ENCODE peak calls at places on chromosomes 2 and 18, in six cellular contexts. S is lower lobe of right lung; R is AG10803; C is CD8-positive, alpha-beta T cell; D is AG04450; J is GM23338. Y is an unnamed sample.
A peak's percentile ranks its signal among the peaks of the same experiment; 100 is the strongest.

GRCh38 chr2:200168641-200169265 is 137.7 kb upstream of the SPATS2L start:
- DNase-seq in D (no peak), R (peak; percentile 55), C (no peak), S (no peak), J (peak; percentile 71), Y (no peak)

GRCh38 chr18:63689064-63689463 is 13.7 kb upstream of the SERPINB11 start:
- DNase-seq in S (no peak), D (no peak), C (no peak), R (no peak), J (no peak), Y (no peak)

GRCh38 chr18:36518839-36519238 is 221.3 kb downstream of the FHOD3 start:
- DNase-seq in D (no peak), S (no peak), C (no peak), R (no peak), J (no peak), Y (no peak)

GRCh38 chr2:120751553-120751952 is 15.9 kb downstream of the GLI2 start:
- DNase-seq in C (no peak), D (no peak), S (no peak), R (peak; percentile 66), J (no peak), Y (no peak)

GRCh38 chr2:156562136-156562535 is 126.0 kb downstream of the GPD2 start:
- DNase-seq in R (no peak), S (no peak), J (no peak), D (no peak), C (no peak), Y (no peak)

GRCh38 chr2:64404002-64404731 is 49.8 kb upstream of the LGALSL start:
- DNase-seq in S (peak; percentile 86), R (peak; percentile 38), D (no peak), J (peak; percentile 92), C (no peak), Y (peak; percentile 89)

GRCh38 chr2:26534098-26534864 is 56.4 kb upstream of the OTOF start:
- DNase-seq in S (no peak), C (no peak), J (no peak), D (no peak), R (no peak), Y (no peak)

GRCh38 chr2:206378835-206379234 is 64.5 kb upstream of the ADAM23 start:
- DNase-seq in D (no peak), J (no peak), S (no peak), R (peak; percentile 17), C (no peak), Y (no peak)

GRCh38 chr2:113050921-113051895 is 1.5 kb downstream of the IL36B start:
- DNase-seq in S (no peak), D (no peak), R (no peak), J (no peak), C (no peak), Y (no peak)

GRCh38 chr2:211867845-211868361 is 670.7 kb downstream of the ERBB4 start:
- DNase-seq in S (no peak), D (no peak), J (no peak), R (no peak), C (no peak), Y (no peak)

GRCh38 chr2:9844036-9844483 is 786 bp downstream of the TAF1B start:
- DNase-seq in R (peak; percentile 55), S (no peak), J (peak; percentile 29), C (no peak), D (no peak), Y (no peak)

GRCh38 chr2:99710720-99711612 is 221.1 kb upstream of the REV1 start:
- DNase-seq in R (peak; percentile 78), C (no peak), J (peak; percentile 14), S (no peak), D (no peak), Y (peak; percentile 94)

GRCh38 chr2:239293450-239294430 is 107.1 kb downstream of the HDAC4 start:
- DNase-seq in D (no peak), S (peak; percentile 41), R (no peak), C (no peak), J (no peak), Y (no peak)

GRCh38 chr2:144237108-144237507 is 282.8 kb downstream of the ZEB2 start:
- DNase-seq in J (no peak), S (no peak), R (no peak), C (no peak), D (no peak), Y (no peak)

GRCh38 chr18:80159713-80160636 is 50.9 kb downstream of the ADNP2 start:
- DNase-seq in S (no peak), C (peak; percentile 18), J (peak; percentile 81), R (no peak), D (no peak), Y (no peak)

GRCh38 chr2:235106874-235107639 is 155.2 kb downstream of the SH3BP4 start:
- DNase-seq in S (no peak), D (peak; percentile 43), C (no peak), J (peak; percentile 84), R (peak; percentile 76), Y (no peak)

GRCh38 chr2:148209598-148209997 is 188.7 kb downstream of the MBD5 start:
- DNase-seq in R (no peak), J (peak; percentile 60), D (no peak), S (no peak), C (no peak), Y (no peak)

DNA sequence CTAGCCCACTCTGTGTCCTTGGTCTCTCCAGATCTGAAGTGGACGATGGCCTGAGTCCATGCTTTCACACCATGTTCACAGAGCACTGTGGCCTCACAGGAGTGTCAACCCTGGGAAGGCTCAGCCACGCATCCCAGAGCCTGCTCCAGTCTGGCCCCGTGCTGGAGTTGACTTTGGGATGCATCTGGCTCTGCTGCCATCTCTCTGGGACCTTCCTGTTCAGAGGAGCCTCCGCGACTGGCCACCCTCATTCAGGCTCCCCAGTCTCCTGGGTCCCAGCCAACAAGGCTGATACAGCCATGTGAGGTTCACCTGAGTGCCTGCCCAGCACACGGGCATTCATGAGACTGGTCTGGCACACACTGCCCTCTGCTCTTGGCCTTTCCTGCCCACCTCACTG is 199.7 kb upstream of the RAB6C start:
- DNase-seq in R (no peak), D (no peak), J (no peak), S (no peak), C (no peak), Y (no peak)
- TF ChIP-seq CTCF in R (no peak), D (no peak), J (no peak), S (no peak), C (no peak), Y (no peak)

GRCh38 chr2:237715459-237715947 is 83.1 kb upstream of the RBM44 start:
- DNase-seq in D (no peak), S (no peak), C (no peak), J (no peak), R (no peak), Y (no peak)

GRCh38 chr2:237711458-237712150 is 84.2 kb downstream of the LRRFIP1 start:
- DNase-seq in S (no peak), C (no peak), D (no peak), R (no peak), J (no peak), Y (no peak)

GRCh38 chr2:237717366-237718276 is 81.0 kb upstream of the RBM44 start:
- DNase-seq in R (no peak), D (no peak), C (no peak), S (no peak), J (no peak), Y (no peak)

GRCh38 chr2:237712477-237713377 is 85.3 kb downstream of the LRRFIP1 start:
- DNase-seq in S (no peak), J (no peak), D (no peak), C (no peak), R (no peak), Y (no peak)

GRCh38 chr2:237714690-237715458 is 83.7 kb upstream of the RBM44 start:
- DNase-seq in C (no peak), D (no peak), J (peak; percentile 61), R (no peak), S (no peak), Y (no peak)
- H3K4me3 ChIP-seq in C (no peak overlapping the region), D (no peak overlapping the region), J (no peak overlapping the region), R (no peak overlapping the region), S (peak overlapping the region; percentile 18), Y (no peak overlapping the region)

DNA sequence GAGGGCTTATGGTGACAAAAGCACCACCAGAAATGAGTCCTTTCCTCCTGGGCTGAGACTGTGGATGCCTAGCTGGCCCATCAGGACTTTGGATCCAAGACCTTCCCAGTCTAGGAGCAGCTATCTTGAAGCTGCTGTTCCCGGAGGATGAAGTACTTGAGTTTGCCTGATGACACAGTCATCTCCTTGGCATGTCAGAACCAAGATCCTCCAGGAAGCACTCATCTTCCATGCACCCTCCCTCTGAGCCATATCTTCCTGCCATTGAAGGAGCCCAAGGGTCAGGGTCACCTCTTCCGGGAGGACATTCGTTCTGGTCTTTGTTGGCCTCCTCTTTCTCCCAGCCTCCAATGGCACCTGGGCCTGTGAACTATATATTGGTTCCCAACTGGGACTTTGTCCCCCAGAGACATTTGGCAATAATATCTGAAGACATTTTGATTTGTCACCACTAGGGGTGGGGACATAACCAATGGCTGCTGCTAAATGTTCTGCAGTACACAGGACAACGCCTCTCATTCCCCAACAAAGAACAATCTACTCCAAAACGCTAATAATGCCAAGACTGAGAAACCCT is 4.3 kb upstream of the MYO7B start:
- DNase-seq in S (no peak), J (no peak), C (no peak), R (peak; percentile 21), D (no peak), Y (no peak)
- TF ChIP-seq CTCF in S (no peak), J (peak; percentile 13), C (no peak), R (no peak), D (no peak), Y (no peak)

DNA sequence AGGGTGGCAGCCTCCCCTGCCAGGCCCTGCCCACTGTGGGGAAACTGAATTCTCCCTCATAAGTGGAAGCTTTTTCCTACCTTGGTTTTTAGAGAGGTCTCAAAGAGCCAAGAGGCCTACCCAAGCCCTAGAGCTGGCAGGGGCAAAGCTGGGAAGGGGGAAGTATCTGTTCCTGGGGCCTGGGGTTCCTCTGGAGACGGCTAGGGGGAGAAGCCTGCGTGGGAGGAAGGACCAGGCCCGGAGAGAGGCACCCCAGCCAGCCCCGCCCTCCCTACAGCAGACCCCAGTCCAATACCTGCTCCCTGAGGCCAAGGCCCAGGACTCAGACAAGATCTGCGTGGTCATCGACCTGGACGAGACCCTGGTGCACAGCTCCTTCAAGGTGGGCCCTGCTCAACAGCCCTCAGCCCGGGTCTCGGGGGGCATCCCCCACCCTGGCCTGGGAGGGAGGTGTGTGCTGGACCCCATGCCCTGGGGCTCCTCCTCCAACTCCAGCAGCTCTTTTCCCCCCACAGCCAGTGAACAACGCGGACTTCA is 2.2 kb downstream of the CTDSP1 start:
- DNase-seq in D (no peak), R (no peak), S (no peak), C (no peak), J (no peak), Y (no peak)
- H3K4me3 ChIP-seq in D (peak overlapping the region; percentile 79), R (peak overlapping the region; percentile 77), S (peak overlapping the region; percentile 99), C (peak overlapping the region; percentile 27), J (no peak overlapping the region), Y (no peak overlapping the region)

DNA sequence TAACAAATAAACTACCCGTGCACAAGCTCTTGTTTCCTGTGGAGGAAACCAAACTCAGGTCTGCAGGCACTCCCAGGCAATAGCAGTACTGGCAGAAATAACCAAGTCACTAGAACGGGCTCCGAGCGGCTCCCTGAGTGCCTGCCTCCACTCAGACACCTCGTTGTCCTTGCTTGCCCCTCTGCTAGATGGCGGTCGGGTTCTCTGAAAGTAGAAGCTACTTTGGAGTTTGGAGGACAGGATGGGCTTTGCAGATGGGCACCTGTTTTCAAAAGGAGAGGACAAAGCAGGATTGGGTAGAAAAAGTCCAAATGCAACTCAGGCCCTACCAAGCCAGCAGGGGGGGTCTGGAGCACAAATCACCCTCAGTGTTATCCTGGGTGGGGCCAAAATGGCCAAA is 136.4 kb downstream of the LRRC30 start:
- DNase-seq in C (no peak), D (no peak), J (peak; percentile 45), S (no peak), R (no peak), Y (no peak)
- TF ChIP-seq CTCF in C (no peak), D (no peak), J (peak; percentile 15), S (no peak), R (no peak), Y (peak; percentile 9)